ENCODE peak calls at places on chromosome 1, in ten cellular contexts. N, X, B, G, Z, Y, W, S, U and O are unnamed samples.

GRCh38 chr1:224921354-224921753 is 8.1 kb upstream of the DNAH14 start:
- DNase-seq in N (no peak), X (no peak), B (no peak), G (no peak), Z (no peak), Y (no peak), W (no peak), S (no peak), U (no peak), O (no peak)

GRCh38 chr1:55362558-55362957 is 147.4 kb upstream of the USP24 start:
- DNase-seq in N (peak), X (no peak), B (no peak), G (no peak), Z (no peak), Y (no peak), W (peak), S (peak), U (no peak), O (no peak)

GRCh38 chr1:2785631-2786328 is 15.7 kb downstream of the TTC34 start:
- DNase-seq in N (no peak), X (no peak), B (peak), G (no peak), Z (no peak), Y (no peak), W (no peak), S (no peak), U (no peak), O (no peak)

GRCh38 chr1:213201380-213202155 is 150.5 kb downstream of the RPS6KC1 start:
- DNase-seq in N (no peak), X (no peak), B (no peak), G (no peak), Z (no peak), Y (no peak), W (peak), S (peak), U (no peak), O (no peak)

GRCh38 chr1:173603056-173603591 is at the start of gene SLC9C2:
- DNase-seq in N (peak), X (peak), B (no peak), G (no peak), Z (no peak), Y (no peak), W (peak), S (peak), U (no peak), O (no peak)

GRCh38 chr1:171545523-171545922 is 60.2 kb downstream of the PRRC2C start:
- DNase-seq in N (no peak), X (no peak), B (no peak), G (no peak), Z (no peak), Y (no peak), W (no peak), S (no peak), U (no peak), O (no peak)

GRCh38 chr1:159891275-159892157 is 8.4 kb downstream of the CFAP45 start:
- DNase-seq in N (peak), X (peak), B (peak), G (peak), Z (peak), Y (peak), W (peak), S (peak), U (peak), O (peak)

GRCh38 chr1:41619511-41620364 is 135.3 kb upstream of the EDN2 start:
- DNase-seq in N (peak), X (no peak), B (peak), G (no peak), Z (no peak), Y (no peak), W (no peak), S (no peak), U (no peak), O (peak)

GRCh38 chr1:177021741-177022140 is 142.8 kb downstream of the ASTN1 start:
- DNase-seq in N (no peak), X (no peak), B (no peak), G (no peak), Z (no peak), Y (no peak), W (no peak), S (no peak), U (no peak), O (no peak)

GRCh38 chr1:53617382-53618217 is 121.4 kb downstream of the GLIS1 start:
- DNase-seq in N (no peak), X (peak), B (peak), G (no peak), Z (no peak), Y (no peak), W (peak), S (peak), U (no peak), O (no peak)

GRCh38 chr1:113042336-113043143 is 30.5 kb upstream of the LRIG2 start:
- DNase-seq in N (peak), X (peak), B (peak), G (peak), Z (peak), Y (peak), W (peak), S (peak), U (no peak), O (peak)

GRCh38 chr1:33219886-33220661 is 36.2 kb upstream of the ZNF362 start:
- DNase-seq in N (peak), X (no peak), B (no peak), G (no peak), Z (no peak), Y (peak), W (no peak), S (peak), U (no peak), O (no peak)

GRCh38 chr1:218480137-218480536 is 135.0 kb downstream of the TGFB2 start:
- DNase-seq in N (peak), X (no peak), B (no peak), G (no peak), Z (no peak), Y (peak), W (peak), S (peak), U (no peak), O (no peak)